ENCODE peak calls at places on chromosomes 4 and X, in seven cellular contexts. S, R, V, Z, H, Q and A are unnamed samples.

GRCh38 chrX:1421433-1422134 is 29.7 kb upstream of the SLC25A6 start:
- DNase-seq in S (no peak), Z (no peak), R (no peak), Q (no peak), H (no peak), V (no peak), A (no peak)

GRCh38 chr4:152640058-152640921 is 39.5 kb downstream of the TMEM154 start:
- DNase-seq in S (no peak), V (peak; percentile 42), Z (peak; percentile 28), R (no peak), Q (no peak), H (peak; percentile 30), A (no peak)

GRCh38 chrX:10634681-10635161 is 14.3 kb upstream of the MID1 start:
- DNase-seq in S (no peak), Z (peak; percentile 94), Q (peak; percentile 95), V (no peak), R (peak; percentile 95), H (no peak), A (peak; percentile 89)

GRCh38 chr4:77500801-77501200 is 104.8 kb upstream of the CXCL13 start:
- DNase-seq in Q (peak; percentile 14), H (no peak), R (no peak), S (no peak), Z (no peak), V (no peak), A (no peak)

GRCh38 chr4:74374561-74375327 is 9.8 kb downstream of the EREG start:
- DNase-seq in H (peak; percentile 14), Z (peak; percentile 75), R (peak; percentile 99), V (no peak), S (no peak), Q (peak; percentile 87), A (peak; percentile 91)

GRCh38 chr4:109548655-109549054 is 11.4 kb upstream of the MCUB start:
- DNase-seq in Z (peak; percentile 92), S (no peak), R (peak; percentile 92), V (no peak), H (peak; percentile 94), Q (peak; percentile 91), A (peak; percentile 79)

GRCh38 chr4:98778206-98778605 is 119.8 kb upstream of the TSPAN5 start:
- DNase-seq in S (peak; percentile 87), Q (peak; percentile 80), H (peak; percentile 39), Z (peak; percentile 91), V (no peak), R (peak; percentile 89), A (no peak)

GRCh38 chrX:28659269-28659668 is 72.0 kb downstream of the IL1RAPL1 start:
- DNase-seq in V (no peak), R (no peak), Z (no peak), H (no peak), S (no peak), Q (no peak), A (no peak)

DNA sequence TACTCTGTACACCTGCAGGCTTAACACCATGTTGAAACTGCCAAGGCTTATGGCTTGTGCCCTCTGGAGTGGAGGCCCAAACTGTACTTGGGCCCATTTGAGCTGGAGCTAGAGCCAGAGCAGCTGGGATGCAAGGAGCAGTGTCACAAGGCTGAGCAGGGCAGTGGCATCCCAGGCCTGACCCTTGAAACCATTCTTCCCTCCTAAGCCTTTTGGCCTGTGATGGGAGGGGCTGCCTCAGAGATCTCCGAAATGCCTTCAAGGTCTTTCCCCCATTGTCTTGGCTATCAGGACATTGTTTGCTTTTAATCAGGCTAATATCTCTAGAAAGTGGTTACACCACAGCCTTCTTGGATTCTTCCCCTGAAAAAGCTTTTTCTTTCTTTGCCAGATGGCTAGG is 10.9 kb upstream of the PNMA5 start:
- DNase-seq in Z (no peak), Q (no peak), R (no peak), S (no peak), H (no peak), V (no peak), A (no peak)
- TF ChIP-seq CTCF in Z (no peak), Q (no peak), R (no peak), S (no peak), H (no peak), V (no peak), A (no peak)

GRCh38 chrX:111411591-111412371 is at the start of gene DCX:
- DNase-seq in Q (no peak), Z (no peak), R (no peak), S (no peak), V (no peak), H (no peak), A (no peak)
- H3K4me2 ChIP-seq in Q (no peak within 1 kb of the TSS), Z (no peak within 1 kb of the TSS), R (no peak within 1 kb of the TSS), S (no peak within 1 kb of the TSS), V (no peak within 1 kb of the TSS), H (no peak within 1 kb of the TSS), A (no peak within 1 kb of the TSS)

DNA sequence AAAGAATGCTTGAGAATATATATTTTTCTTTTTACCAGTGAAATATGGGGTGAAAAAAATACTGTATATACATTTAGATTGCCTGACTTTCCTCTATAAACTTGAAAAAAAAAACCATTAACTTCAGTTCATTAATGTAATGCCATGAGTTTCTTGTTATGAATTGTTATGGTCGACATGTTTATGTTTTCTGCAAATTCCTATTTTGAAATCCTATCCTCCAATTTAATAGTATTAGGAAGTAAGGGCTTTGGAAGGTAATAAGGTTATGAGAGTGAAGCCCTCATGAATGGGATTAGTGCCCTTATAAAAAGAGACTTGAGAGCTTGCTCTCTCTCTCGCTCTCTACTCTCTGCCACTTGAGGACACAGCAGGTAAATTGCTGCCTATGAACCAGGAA is 211.4 kb downstream of the LDB2 start:
- DNase-seq in Q (no peak), V (no peak), H (no peak), S (no peak), Z (peak; percentile 25), R (no peak), A (no peak)
- H3K9ac ChIP-seq in Q (no peak overlapping the region), V (no peak overlapping the region), H (no peak overlapping the region), S (no peak overlapping the region), Z (no peak overlapping the region), R (no peak overlapping the region), A (no peak overlapping the region)

DNA sequence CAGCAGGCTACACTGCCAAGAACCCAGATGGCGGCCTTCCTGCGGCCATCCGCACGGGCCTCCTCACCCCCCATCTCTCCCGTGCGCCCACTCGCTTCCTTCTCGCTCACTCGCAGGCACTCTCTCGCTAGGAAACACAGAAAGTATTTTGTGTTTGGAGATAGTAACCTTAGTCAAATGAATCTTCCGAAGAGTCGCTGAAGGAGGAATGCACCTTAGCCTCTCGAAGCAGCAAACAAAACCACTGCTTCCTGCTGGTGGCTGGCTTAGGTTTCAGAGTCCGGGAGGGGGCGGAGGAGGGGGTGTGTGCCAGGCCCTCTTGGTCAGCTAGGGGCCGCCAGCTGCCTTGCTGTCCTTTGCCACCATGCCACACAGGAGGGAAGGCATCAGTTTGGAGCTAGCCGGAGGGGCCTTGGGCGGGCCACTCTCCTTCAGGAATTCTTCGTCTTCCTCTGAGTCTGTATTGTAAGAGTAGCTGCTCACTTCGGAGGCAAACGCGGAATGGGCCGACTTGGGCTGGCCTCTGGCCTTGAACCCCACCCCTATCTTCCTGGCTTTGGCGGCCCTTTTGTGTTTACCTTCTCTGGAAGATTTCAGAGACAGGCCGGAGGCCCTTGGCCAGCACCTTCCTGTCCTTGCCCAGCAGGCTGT is 73.2 kb upstream of the UCP1 start:
- DNase-seq in V (peak; percentile 13), H (no peak), S (peak; percentile 61), R (peak; percentile 26), Q (no peak), Z (no peak), A (no peak)
- TF ChIP-seq CTCF in V (no peak), H (peak; percentile 6), S (peak; percentile 72), R (no peak), Q (peak; percentile 8), Z (no peak), A (no peak)